ENCODE peak calls at places on chromosomes 12 and 14, in four cellular contexts. H is heart left ventricle, W is GM23338, P is lower leg skin. J is an unnamed sample.

GRCh38 chr12:58459191-58459590 is 461.1 kb downstream of the LRIG3 start:
- DNase-seq in H (no peak), W (no peak), P (no peak), J (no peak)

GRCh38 chr14:59482120-59482434 is 2.1 kb downstream of the L3HYPDH start:
- DNase-seq in H (no peak), W (no peak), P (no peak), J (no peak)

GRCh38 chr14:89455412-89455811 is 38.4 kb upstream of the FOXN3 start:
- DNase-seq in H (peak; percentile 41), W (no peak), P (no peak), J (peak; percentile 8)

GRCh38 chr12:122836027-122836921 is 1.0 kb downstream of the HIP1R start:
- DNase-seq in H (no peak), W (peak; percentile 33), P (peak; percentile 40), J (peak; percentile 60)

GRCh38 chr14:55610717-55611370 is 30.8 kb downstream of the KTN1 start:
- DNase-seq in H (no peak), W (peak; percentile 49), P (no peak), J (no peak)

GRCh38 chr12:122851820-122852219 is 16.6 kb downstream of the HIP1R start:
- DNase-seq in H (peak; percentile 66), W (no peak), P (no peak), J (no peak)

GRCh38 chr12:13851828-13852227 is 129.6 kb downstream of the GRIN2B start:
- DNase-seq in H (no peak), W (peak; percentile 94), P (no peak), J (no peak)

GRCh38 chr12:7497661-7498060 is 5.9 kb downstream of the CD163 start:
- DNase-seq in H (no peak), W (peak; percentile 36), P (no peak), J (no peak)

GRCh38 chr12:127038152-127038551 is 1228.8 kb upstream of the TMEM132C start:
- DNase-seq in H (no peak), W (no peak), P (no peak), J (no peak)

GRCh38 chr14:52778702-52779101 is 12.7 kb downstream of the GNPNAT1 start:
- DNase-seq in H (no peak), W (no peak), P (no peak), J (no peak)

GRCh38 chr14:22375321-22375930 is 213.6 kb downstream of the DAD1 start:
- DNase-seq in H (no peak), W (peak; percentile 77), P (no peak), J (peak; percentile 50)

GRCh38 chr12:5014269-5014668 is 29.4 kb upstream of the KCNA5 start:
- DNase-seq in H (no peak), W (no peak), P (no peak), J (no peak)

GRCh38 chr12:132379996-132380395 is 50.6 kb upstream of the GALNT9 start:
- DNase-seq in H (peak; percentile 18), W (no peak), P (no peak), J (no peak)

GRCh38 chr12:120468271-120468845 is 1.2 kb downstream of the SRSF9 start:
- DNase-seq in H (peak; percentile 39), W (peak; percentile 76), P (no peak), J (peak; percentile 32)

GRCh38 chr12:124686001-124686884 is 118.8 kb upstream of the NCOR2 start:
- DNase-seq in H (no peak), W (no peak), P (no peak), J (no peak)

GRCh38 chr14:70709726-70710382 is 68.1 kb downstream of the TTC9 start:
- DNase-seq in H (no peak), W (peak; percentile 56), P (no peak), J (no peak)

GRCh38 chr14:39265741-39266588 is 32.2 kb downstream of the MIA2 start:
- DNase-seq in H (peak; percentile 74), W (no peak), P (no peak), J (no peak)

GRCh38 chr12:84136862-84137367 is 775.7 kb downstream of the SLC6A15 start:
- DNase-seq in H (no peak), W (no peak), P (no peak), J (no peak)

GRCh38 chr12:52162971-52163370 is 28.8 kb downstream of the KRT80 start:
- DNase-seq in H (no peak), W (no peak), P (no peak), J (no peak)

GRCh38 chr12:25284024-25284423 is 33.3 kb upstream of the KRAS start:
- DNase-seq in H (no peak), W (no peak), P (no peak), J (no peak)

GRCh38 chr14:35044939-35045797 is 904 bp upstream of the FAM177A1 start:
- DNase-seq in H (no peak), W (no peak), P (no peak), J (no peak)

GRCh38 chr14:69107407-69108003 is 45.4 kb downstream of the DCAF5 start:
- DNase-seq in H (no peak), W (peak; percentile 85), P (peak; percentile 45), J (peak; percentile 66)

GRCh38 chr12:132801741-132802140 is 26.9 kb downstream of the GOLGA3 start:
- DNase-seq in H (no peak), W (no peak), P (no peak), J (no peak)

GRCh38 chr14:21399311-21399870 is 15.6 kb upstream of the SUPT16H start:
- DNase-seq in H (no peak), W (no peak), P (no peak), J (no peak)

GRCh38 chr14:99264691-99265090 is 7.3 kb downstream of the BCL11B start:
- DNase-seq in H (no peak), W (no peak), P (no peak), J (no peak)

GRCh38 chr12:44709166-44709565 is 166.9 kb downstream of the NELL2 start:
- DNase-seq in H (no peak), W (no peak), P (no peak), J (no peak)

GRCh38 chr12:117143008-117143532 is 43.9 kb upstream of the TESC start:
- DNase-seq in H (no peak), W (no peak), P (no peak), J (peak; percentile 90)

GRCh38 chr12:13982010-13982409 is 608 bp upstream of the GRIN2B start:
- DNase-seq in H (no peak), W (peak; percentile 88), P (no peak), J (no peak)

GRCh38 chr14:95961481-95961880 is 77.7 kb upstream of the C14orf132 start:
- DNase-seq in H (no peak), W (no peak), P (no peak), J (no peak)

GRCh38 chr14:37145395-37145794 is 27.0 kb downstream of the SLC25A21 start:
- DNase-seq in H (no peak), W (no peak), P (no peak), J (no peak)

GRCh38 chr12:85036241-85036707 is at the start of the genes LRRIQ1 and TSPAN19:
- DNase-seq in H (peak; percentile 62), W (peak; percentile 99), P (peak; percentile 19), J (peak; percentile 85)

GRCh38 chr12:56206373-56207166 is 15.2 kb downstream of the RNF41 start:
- DNase-seq in H (peak; percentile 57), W (peak; percentile 90), P (no peak), J (peak; percentile 58)

GRCh38 chr12:90043264-90043663 is 334.6 kb upstream of the ATP2B1 start:
- DNase-seq in H (no peak), W (no peak), P (no peak), J (no peak)

GRCh38 chr12:115998119-115998633 is 279.3 kb downstream of the MED13L start:
- DNase-seq in H (no peak), W (peak; percentile 73), P (no peak), J (peak; percentile 22)

GRCh38 chr12:20404576-20405346 is 36.4 kb downstream of the PDE3A start:
- DNase-seq in H (no peak), W (no peak), P (no peak), J (peak; percentile 68)

GRCh38 chr12:109387425-109388166 is 39.9 kb downstream of the MYO1H start:
- DNase-seq in H (no peak), W (peak; percentile 79), P (peak; percentile 35), J (peak; percentile 43)
- TF ChIP-seq CTCF in H (peak; percentile 46), W (peak; percentile 80), P (no peak), J (peak; percentile 9)

GRCh38 chr12:104456417-104456949 is at the start of gene CHST11:
- DNase-seq in H (peak; percentile 84), W (peak; percentile 96), P (peak; percentile 75), J (peak; percentile 66)
- TF ChIP-seq CTCF in H (peak; percentile 18), W (peak; percentile 33), P (no peak), J (no peak)

DNA sequence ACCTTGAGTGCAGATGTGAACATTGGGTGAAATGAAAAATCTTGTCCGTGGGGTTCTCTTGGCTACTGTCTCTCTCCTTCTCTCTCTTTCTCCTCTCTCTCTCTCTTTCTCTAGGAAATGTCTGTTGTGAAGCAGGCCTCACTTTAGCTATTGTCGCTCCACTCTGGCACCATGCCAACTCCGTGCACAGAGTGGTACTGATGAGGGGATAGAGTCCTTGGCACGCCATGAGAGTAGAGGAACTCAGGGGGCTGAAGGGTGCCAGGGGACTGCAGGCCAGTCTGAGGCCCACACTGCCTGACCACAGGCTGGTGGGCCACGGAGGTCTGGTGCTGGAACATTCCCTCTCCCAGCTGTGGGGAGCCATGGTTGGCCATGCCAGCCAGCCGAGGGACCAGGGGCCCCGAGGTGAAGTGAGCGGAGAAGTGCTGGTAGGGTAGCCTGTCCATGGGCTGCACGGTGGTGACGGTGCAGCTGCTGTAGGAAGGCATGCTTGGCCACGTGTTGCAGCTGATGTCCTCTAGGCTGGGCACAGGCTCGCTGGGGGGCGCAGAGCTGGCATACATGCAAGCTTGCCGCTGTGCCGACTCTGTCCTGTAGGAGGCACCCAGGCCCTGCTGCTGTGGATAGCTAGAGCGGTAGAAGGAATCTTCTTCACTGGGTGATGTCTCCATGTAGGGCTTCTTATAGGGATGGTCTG is 50.4 kb downstream of the TBX5 start:
- DNase-seq in H (peak; percentile 54), W (peak; percentile 82), P (no peak), J (no peak)
- TF ChIP-seq CTCF in H (peak; percentile 42), W (peak; percentile 88), P (no peak), J (no peak)

DNA sequence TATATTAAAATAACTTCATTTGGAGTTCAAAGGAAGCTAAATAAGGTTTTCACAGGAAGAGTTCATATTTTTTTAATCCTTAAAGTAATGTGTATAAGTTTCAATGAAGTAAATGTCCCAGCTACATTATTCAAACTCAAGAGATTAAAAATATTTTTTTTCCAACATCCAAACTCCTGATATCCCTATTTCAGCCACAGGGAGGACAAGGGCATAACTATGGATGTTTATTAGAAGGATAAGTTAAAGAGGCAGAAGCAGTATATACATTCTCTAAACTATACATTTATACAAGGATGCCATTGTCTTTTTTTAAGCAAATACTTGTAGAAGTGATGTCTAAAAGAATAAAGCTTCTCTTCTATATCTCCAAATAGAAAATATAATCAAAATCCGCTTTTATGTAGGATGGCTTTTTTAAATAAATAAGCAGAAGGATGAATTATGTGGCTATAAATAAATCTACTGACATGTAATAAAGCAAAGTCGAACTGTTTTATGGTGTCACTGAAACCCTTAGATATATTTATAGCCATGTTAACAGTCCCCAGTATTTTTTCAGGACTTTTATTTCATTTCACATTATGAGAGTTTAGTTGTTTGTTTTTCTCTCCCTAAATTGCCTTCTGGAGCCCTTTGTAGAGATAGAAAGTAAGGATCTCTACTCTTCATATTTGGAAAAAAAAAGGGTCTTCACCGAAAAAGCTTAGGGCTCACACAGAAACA is 936.5 kb downstream of the DIO2 start:
- DNase-seq in H (no peak), W (no peak), P (no peak), J (no peak)
- TF ChIP-seq CTCF in H (no peak), W (no peak), P (no peak), J (no peak)

J was measured in Calu3.